ENCODE peak calls at places on chromosomes 6 and 20, in ten cellular contexts. A is psoas muscle; K is GM03348; P is glutamatergic neuron; B is spleen; U is H7; H is stimulated activated CD4-positive, alpha-beta T cell treated with anti-CD3 and anti-CD28 coated beads, Interleukin-4, amount 100 ng/mL, for 24 hours; S is sigmoid colon; J is pons; F is dorsolateral prefrontal cortex. R is an unnamed sample.

GRCh38 chr6:33372532-33373123 is 19.0 kb upstream of the KIFC1 start:
- DNase-seq in S (no peak), B (no peak), P (no peak), U (peak; percentile 41), J (no peak), K (no peak), F (no peak), H (no peak), A (no peak), R (no peak)

GRCh38 chr6:43086022-43086658 is 10.0 kb downstream of the PTK7 start:
- DNase-seq in K (no peak), P (no peak), H (peak; percentile 20), J (no peak), F (no peak), A (no peak), U (peak; percentile 12), B (peak; percentile 15), S (no peak), R (no peak)

GRCh38 chr20:10578607-10579006 is 95.2 kb downstream of the JAG1 start:
- DNase-seq in K (peak; percentile 12), A (no peak), F (no peak), J (no peak), H (no peak), S (no peak), U (no peak), P (no peak), B (no peak), R (no peak)

GRCh38 chr6:106165885-106166485 is 79.8 kb downstream of the PRDM1 start:
- DNase-seq in J (no peak), H (no peak), P (no peak), U (no peak), K (no peak), S (no peak), F (no peak), B (no peak), A (no peak), R (no peak)

GRCh38 chr6:134533991-134534390 is 216.1 kb upstream of the SGK1 start:
- DNase-seq in A (peak; percentile 22), U (no peak), S (no peak), H (no peak), J (no peak), F (no peak), P (no peak), B (no peak), K (no peak), R (no peak)

GRCh38 chr6:168219167-168219566 is 100.4 kb downstream of the DACT2 start:
- DNase-seq in P (no peak), K (peak; percentile 38), J (no peak), A (peak; percentile 37), S (no peak), H (no peak), B (no peak), U (no peak), F (peak; percentile 4), R (no peak)

GRCh38 chr6:158322724-158323560 is 10.7 kb downstream of the TULP4 start:
- DNase-seq in P (no peak), K (peak; percentile 55), B (no peak), A (no peak), H (no peak), F (no peak), J (no peak), S (no peak), U (no peak), R (no peak)

GRCh38 chr20:51350941-51351631 is 191.4 kb downstream of the NFATC2 start:
- DNase-seq in J (no peak), H (no peak), A (no peak), P (no peak), B (peak; percentile 17), S (peak; percentile 11), F (no peak), U (no peak), K (peak; percentile 55), R (no peak)

GRCh38 chr6:87431263-87431662 is 23.5 kb downstream of the CFAP206 start:
- DNase-seq in H (no peak), U (no peak), S (no peak), A (no peak), F (no peak), B (no peak), K (no peak), J (no peak), P (no peak), R (no peak)

GRCh38 chr20:44810391-44811149 is at the start of gene RIMS4:
- DNase-seq in K (peak; percentile 61), B (no peak), F (no peak), H (no peak), S (no peak), U (peak; percentile 97), J (no peak), A (no peak), P (peak; percentile 77), R (peak; percentile 56)

GRCh38 chr20:15799871-15800270 is 773.4 kb downstream of the KIF16B start:
- DNase-seq in F (no peak), P (no peak), H (no peak), J (no peak), U (no peak), B (no peak), K (no peak), S (no peak), A (no peak), R (no peak)